ENCODE peak calls at places on chromosomes 6 and 20, in eight cellular contexts. One of them, this sample, is unnamed.

GRCh38 chr20:49210101-49210749 is 9.0 kb upstream of the DDX27 start:
- DNase-seq in body of pancreas: no peak
- DNase-seq in CD8-positive, alpha-beta T cell: no peak
- DNase-seq in A549: no peak
- DNase-seq in cardiac muscle cell: no peak
- DNase-seq in tibial artery: no peak
- DNase-seq in SK-N-SH: no peak
- DNase-seq in breast epithelium: no peak
- DNase-seq in this sample: no peak

GRCh38 chr6:101741474-101742171 is 348.1 kb downstream of the GRIK2 start:
- DNase-seq in body of pancreas: peak
- DNase-seq in CD8-positive, alpha-beta T cell: no peak
- DNase-seq in A549: no peak
- DNase-seq in cardiac muscle cell: no peak
- DNase-seq in tibial artery: no peak
- DNase-seq in SK-N-SH: no peak
- DNase-seq in breast epithelium: no peak
- DNase-seq in this sample: no peak

GRCh38 chr6:158213925-158214674 is 46.0 kb downstream of the GTF2H5 start:
- DNase-seq in body of pancreas: peak
- DNase-seq in CD8-positive, alpha-beta T cell: peak
- DNase-seq in A549: peak
- DNase-seq in cardiac muscle cell: peak
- DNase-seq in tibial artery: peak
- DNase-seq in SK-N-SH: peak
- DNase-seq in breast epithelium: no peak
- DNase-seq in this sample: peak

GRCh38 chr6:22756365-22756764 is 187.0 kb downstream of the HDGFL1 start:
- DNase-seq in body of pancreas: no peak
- DNase-seq in CD8-positive, alpha-beta T cell: no peak
- DNase-seq in A549: no peak
- DNase-seq in cardiac muscle cell: no peak
- DNase-seq in tibial artery: no peak
- DNase-seq in SK-N-SH: no peak
- DNase-seq in breast epithelium: no peak
- DNase-seq in this sample: no peak

GRCh38 chr20:63682384-63683139 is 13.9 kb upstream of the TNFRSF6B start:
- DNase-seq in body of pancreas: peak
- DNase-seq in CD8-positive, alpha-beta T cell: no peak
- DNase-seq in A549: peak
- DNase-seq in cardiac muscle cell: peak
- DNase-seq in tibial artery: peak
- DNase-seq in SK-N-SH: no peak
- DNase-seq in breast epithelium: peak
- DNase-seq in this sample: peak

GRCh38 chr20:21262812-21263211 is 40.3 kb upstream of the XRN2 start:
- DNase-seq in body of pancreas: no peak
- DNase-seq in CD8-positive, alpha-beta T cell: no peak
- DNase-seq in A549: no peak
- DNase-seq in cardiac muscle cell: no peak
- DNase-seq in tibial artery: no peak
- DNase-seq in SK-N-SH: no peak
- DNase-seq in breast epithelium: no peak
- DNase-seq in this sample: no peak

GRCh38 chr6:7431594-7432390 is 42.2 kb downstream of the RIOK1 start:
- DNase-seq in body of pancreas: no peak
- DNase-seq in CD8-positive, alpha-beta T cell: no peak
- DNase-seq in A549: no peak
- DNase-seq in cardiac muscle cell: peak
- DNase-seq in tibial artery: no peak
- DNase-seq in SK-N-SH: no peak
- DNase-seq in breast epithelium: no peak
- DNase-seq in this sample: no peak

GRCh38 chr6:17397764-17398194 is 4.4 kb downstream of the CAP2 start:
- DNase-seq in body of pancreas: no peak
- DNase-seq in CD8-positive, alpha-beta T cell: no peak
- DNase-seq in A549: no peak
- DNase-seq in cardiac muscle cell: peak
- DNase-seq in tibial artery: no peak
- DNase-seq in SK-N-SH: no peak
- DNase-seq in breast epithelium: no peak
- DNase-seq in this sample: no peak

GRCh38 chr6:163415620-163416379 is 1.3 kb downstream of the QKI start:
- DNase-seq in body of pancreas: peak
- DNase-seq in CD8-positive, alpha-beta T cell: peak
- DNase-seq in A549: peak
- DNase-seq in cardiac muscle cell: peak
- DNase-seq in tibial artery: peak
- DNase-seq in SK-N-SH: peak
- DNase-seq in breast epithelium: no peak
- DNase-seq in this sample: peak

GRCh38 chr6:25635886-25636317 is 16.1 kb upstream of the SCGN start:
- DNase-seq in body of pancreas: no peak
- DNase-seq in CD8-positive, alpha-beta T cell: no peak
- DNase-seq in A549: no peak
- DNase-seq in cardiac muscle cell: no peak
- DNase-seq in tibial artery: no peak
- DNase-seq in SK-N-SH: no peak
- DNase-seq in breast epithelium: no peak
- DNase-seq in this sample: no peak

GRCh38 chr20:15578059-15578458 is 995.2 kb downstream of the KIF16B start:
- DNase-seq in body of pancreas: no peak
- DNase-seq in CD8-positive, alpha-beta T cell: no peak
- DNase-seq in A549: no peak
- DNase-seq in cardiac muscle cell: no peak
- DNase-seq in tibial artery: no peak
- DNase-seq in SK-N-SH: no peak
- DNase-seq in breast epithelium: no peak
- DNase-seq in this sample: no peak

GRCh38 chr6:16316741-16317251 is 78.4 kb downstream of the GMPR start:
- DNase-seq in body of pancreas: no peak
- DNase-seq in CD8-positive, alpha-beta T cell: no peak
- DNase-seq in A549: peak
- DNase-seq in cardiac muscle cell: peak
- DNase-seq in tibial artery: peak
- DNase-seq in SK-N-SH: peak
- DNase-seq in breast epithelium: no peak
- DNase-seq in this sample: no peak

GRCh38 chr20:45114465-45115385 is at the start of gene WFDC5:
- DNase-seq in body of pancreas: no peak
- DNase-seq in CD8-positive, alpha-beta T cell: no peak
- DNase-seq in A549: no peak
- DNase-seq in cardiac muscle cell: no peak
- DNase-seq in tibial artery: no peak
- DNase-seq in SK-N-SH: no peak
- DNase-seq in breast epithelium: no peak
- DNase-seq in this sample: no peak

GRCh38 chr6:26223677-26224546 is 136.7 kb downstream of the HFE start:
- DNase-seq in body of pancreas: peak
- DNase-seq in CD8-positive, alpha-beta T cell: peak
- DNase-seq in A549: peak
- DNase-seq in cardiac muscle cell: peak
- DNase-seq in tibial artery: peak
- DNase-seq in SK-N-SH: peak
- DNase-seq in breast epithelium: no peak
- DNase-seq in this sample: peak

GRCh38 chr20:8132015-8132631 is at the start of gene PLCB1:
- DNase-seq in body of pancreas: peak
- DNase-seq in CD8-positive, alpha-beta T cell: peak
- DNase-seq in A549: peak
- DNase-seq in cardiac muscle cell: peak
- DNase-seq in tibial artery: peak
- DNase-seq in SK-N-SH: peak
- DNase-seq in breast epithelium: peak
- DNase-seq in this sample: peak

GRCh38 chr6:158780963-158781691 is 38.0 kb downstream of the EZR start:
- DNase-seq in body of pancreas: peak
- DNase-seq in CD8-positive, alpha-beta T cell: no peak
- DNase-seq in A549: no peak
- DNase-seq in cardiac muscle cell: no peak
- DNase-seq in tibial artery: no peak
- DNase-seq in SK-N-SH: no peak
- DNase-seq in breast epithelium: peak
- DNase-seq in this sample: no peak

GRCh38 chr6:123997223-123997622 is 193.6 kb downstream of the NKAIN2 start:
- DNase-seq in body of pancreas: peak
- DNase-seq in CD8-positive, alpha-beta T cell: no peak
- DNase-seq in A549: no peak
- DNase-seq in cardiac muscle cell: no peak
- DNase-seq in tibial artery: no peak
- DNase-seq in SK-N-SH: no peak
- DNase-seq in breast epithelium: no peak
- DNase-seq in this sample: no peak

GRCh38 chr20:21559305-21559704 is 45.4 kb upstream of the NKX2-2 start:
- DNase-seq in body of pancreas: no peak
- DNase-seq in CD8-positive, alpha-beta T cell: no peak
- DNase-seq in A549: no peak
- DNase-seq in cardiac muscle cell: no peak
- DNase-seq in tibial artery: no peak
- DNase-seq in SK-N-SH: no peak
- DNase-seq in breast epithelium: no peak
- DNase-seq in this sample: no peak

GRCh38 chr6:156859686-156860085 is 82.5 kb downstream of the ARID1B start:
- DNase-seq in body of pancreas: no peak
- DNase-seq in CD8-positive, alpha-beta T cell: no peak
- DNase-seq in A549: no peak
- DNase-seq in cardiac muscle cell: no peak
- DNase-seq in tibial artery: no peak
- DNase-seq in SK-N-SH: no peak
- DNase-seq in breast epithelium: no peak
- DNase-seq in this sample: no peak

GRCh38 chr6:16759646-16760535 is 1.4 kb downstream of the ATXN1 start:
- DNase-seq in body of pancreas: peak
- DNase-seq in CD8-positive, alpha-beta T cell: peak
- DNase-seq in A549: peak
- DNase-seq in cardiac muscle cell: peak
- DNase-seq in tibial artery: peak
- DNase-seq in SK-N-SH: peak
- DNase-seq in breast epithelium: peak
- DNase-seq in this sample: peak

GRCh38 chr6:11309947-11310665 is 77.6 kb upstream of the NEDD9 start:
- DNase-seq in body of pancreas: no peak
- DNase-seq in CD8-positive, alpha-beta T cell: no peak
- DNase-seq in A549: no peak
- DNase-seq in cardiac muscle cell: no peak
- DNase-seq in tibial artery: no peak
- DNase-seq in SK-N-SH: peak
- DNase-seq in breast epithelium: no peak
- DNase-seq in this sample: no peak
- H3K4me3 ChIP-seq in body of pancreas: no peak
- H3K4me3 ChIP-seq in CD8-positive, alpha-beta T cell: no peak
- H3K4me3 ChIP-seq in A549: no peak
- H3K4me3 ChIP-seq in cardiac muscle cell: no peak
- H3K4me3 ChIP-seq in tibial artery: no peak
- H3K4me3 ChIP-seq in SK-N-SH: no peak
- H3K4me3 ChIP-seq in breast epithelium: no peak
- H3K4me3 ChIP-seq in this sample: no peak

GRCh38 chr20:37120497-37120896 is 24.7 kb upstream of the RBL1 start:
- DNase-seq in body of pancreas: no peak
- DNase-seq in CD8-positive, alpha-beta T cell: no peak
- DNase-seq in A549: no peak
- DNase-seq in cardiac muscle cell: no peak
- DNase-seq in tibial artery: no peak
- DNase-seq in SK-N-SH: no peak
- DNase-seq in breast epithelium: no peak
- DNase-seq in this sample: no peak
- H3K27ac ChIP-seq in body of pancreas: no peak
- H3K27ac ChIP-seq in CD8-positive, alpha-beta T cell: no peak
- H3K27ac ChIP-seq in A549: no peak
- H3K27ac ChIP-seq in cardiac muscle cell: no peak
- H3K27ac ChIP-seq in tibial artery: no peak
- H3K27ac ChIP-seq in SK-N-SH: no peak
- H3K27ac ChIP-seq in breast epithelium: no peak
- H3K27ac ChIP-seq in this sample: no peak

DNA sequence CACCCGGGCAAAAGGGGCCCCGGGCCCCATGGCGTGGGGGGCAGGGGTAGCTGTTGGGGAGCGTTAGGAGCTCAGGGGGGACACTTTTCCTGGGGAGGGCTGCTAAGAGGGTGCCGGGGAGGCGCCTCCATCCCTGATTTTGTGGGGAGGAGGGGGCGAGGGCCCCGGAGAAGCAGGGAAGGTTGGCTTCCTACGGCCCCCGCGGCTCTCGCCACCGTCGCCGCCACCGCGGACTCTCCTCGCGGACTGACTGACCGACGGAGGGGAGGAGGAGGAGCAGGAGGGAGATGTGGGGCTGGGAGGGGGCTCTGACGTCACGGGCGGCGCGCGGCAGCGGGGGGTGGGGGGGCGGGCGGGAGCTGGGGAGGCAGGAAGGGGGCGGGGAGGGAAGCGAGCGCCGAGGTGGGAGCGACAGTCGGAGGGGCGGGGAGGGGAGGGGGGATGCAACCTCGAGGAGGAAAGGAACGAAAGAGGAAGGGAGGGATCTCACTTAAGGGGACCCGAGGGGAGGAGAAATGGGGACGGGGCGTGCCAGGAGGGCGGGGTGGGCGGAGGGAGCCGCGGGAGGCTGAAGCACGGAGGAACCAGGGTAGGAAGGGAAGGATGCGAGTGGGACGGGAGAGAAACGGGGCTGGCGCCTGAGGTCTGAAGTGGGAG is 5.1 kb downstream of the GABBR1 start:
- DNase-seq in body of pancreas: peak
- DNase-seq in CD8-positive, alpha-beta T cell: peak
- DNase-seq in A549: peak
- DNase-seq in cardiac muscle cell: peak
- DNase-seq in tibial artery: peak
- DNase-seq in SK-N-SH: peak
- DNase-seq in breast epithelium: no peak
- DNase-seq in this sample: peak
- H3K4me3 ChIP-seq in body of pancreas: peak
- H3K4me3 ChIP-seq in CD8-positive, alpha-beta T cell: peak
- H3K4me3 ChIP-seq in A549: peak
- H3K4me3 ChIP-seq in cardiac muscle cell: peak
- H3K4me3 ChIP-seq in tibial artery: peak
- H3K4me3 ChIP-seq in SK-N-SH: peak
- H3K4me3 ChIP-seq in breast epithelium: peak
- H3K4me3 ChIP-seq in this sample: peak

GRCh38 chr6:135054575-135055498 is at the start of gene HBS1L:
- DNase-seq in body of pancreas: peak
- DNase-seq in CD8-positive, alpha-beta T cell: peak
- DNase-seq in A549: peak
- DNase-seq in cardiac muscle cell: peak
- DNase-seq in tibial artery: peak
- DNase-seq in SK-N-SH: peak
- DNase-seq in breast epithelium: peak
- DNase-seq in this sample: peak

GRCh38 chr6:135054238-135054574 is 416 bp downstream of the HBS1L start:
- DNase-seq in body of pancreas: no peak
- DNase-seq in CD8-positive, alpha-beta T cell: no peak
- DNase-seq in A549: no peak
- DNase-seq in cardiac muscle cell: peak
- DNase-seq in tibial artery: no peak
- DNase-seq in SK-N-SH: no peak
- DNase-seq in breast epithelium: no peak
- DNase-seq in this sample: no peak

GRCh38 chr6:135056632-135057031 is 2.0 kb upstream of the HBS1L start:
- DNase-seq in body of pancreas: no peak
- DNase-seq in CD8-positive, alpha-beta T cell: no peak
- DNase-seq in A549: no peak
- DNase-seq in cardiac muscle cell: no peak
- DNase-seq in tibial artery: no peak
- DNase-seq in SK-N-SH: no peak
- DNase-seq in breast epithelium: no peak
- DNase-seq in this sample: no peak

GRCh38 chr6:135052939-135053338 is 1.7 kb downstream of the HBS1L start:
- DNase-seq in body of pancreas: no peak
- DNase-seq in CD8-positive, alpha-beta T cell: no peak
- DNase-seq in A549: no peak
- DNase-seq in cardiac muscle cell: no peak
- DNase-seq in tibial artery: no peak
- DNase-seq in SK-N-SH: no peak
- DNase-seq in breast epithelium: no peak
- DNase-seq in this sample: no peak

GRCh38 chr6:135053433-135053832 is 1.2 kb downstream of the HBS1L start:
- DNase-seq in body of pancreas: no peak
- DNase-seq in CD8-positive, alpha-beta T cell: no peak
- DNase-seq in A549: no peak
- DNase-seq in cardiac muscle cell: no peak
- DNase-seq in tibial artery: no peak
- DNase-seq in SK-N-SH: no peak
- DNase-seq in breast epithelium: no peak
- DNase-seq in this sample: no peak
- H3K27ac ChIP-seq in body of pancreas: no peak
- H3K27ac ChIP-seq in CD8-positive, alpha-beta T cell: no peak
- H3K27ac ChIP-seq in A549: no peak
- H3K27ac ChIP-seq in cardiac muscle cell: no peak
- H3K27ac ChIP-seq in tibial artery: peak
- H3K27ac ChIP-seq in SK-N-SH: no peak
- H3K27ac ChIP-seq in breast epithelium: no peak
- H3K27ac ChIP-seq in this sample: no peak

This sample was measured in psoas muscle.